ENCODE peak calls at places on chromosomes 5 and 9, in ten cellular contexts. K, N, Q, E, C, A, M, B, W and F are unnamed samples.

GRCh38 chr9:125126019-125126746 is 17.1 kb downstream of the SCAI start:
- DNase-seq in B (peak; percentile 73), N (peak; percentile 57), E (peak; percentile 99), K (peak; percentile 77), C (no peak), M (peak; percentile 98), W (peak; percentile 69), A (peak; percentile 79), Q (peak; percentile 97), F (peak; percentile 38)

GRCh38 chr9:78745996-78746395 is 449.1 kb downstream of the PSAT1 start:
- DNase-seq in W (peak; percentile 19), K (no peak), C (no peak), Q (no peak), A (no peak), N (no peak), M (no peak), B (no peak), E (peak; percentile 34), F (no peak)

GRCh38 chr9:75798484-75798883 is 92.0 kb upstream of the PCSK5 start:
- DNase-seq in E (no peak), K (no peak), C (no peak), Q (no peak), N (no peak), B (no peak), M (no peak), W (no peak), A (no peak), F (no peak)

GRCh38 chr5:135308245-135308644 is 90.8 kb downstream of the MACROH2A1 start:
- DNase-seq in A (no peak), C (no peak), N (no peak), Q (peak; percentile 20), K (no peak), M (peak; percentile 71), E (peak; percentile 65), W (peak; percentile 73), B (peak; percentile 8), F (no peak)

GRCh38 chr5:55406292-55406691 is 98.5 kb downstream of the MTREX start:
- DNase-seq in A (no peak), E (no peak), W (no peak), K (no peak), N (no peak), C (no peak), M (no peak), B (no peak), Q (no peak), F (no peak)

GRCh38 chr9:76999261-76999660 is 20.2 kb upstream of the FOXB2 start:
- DNase-seq in M (no peak), Q (no peak), B (no peak), E (no peak), C (no peak), K (no peak), N (no peak), A (no peak), W (no peak), F (no peak)

GRCh38 chr5:112757468-112758208 is 20.0 kb downstream of the APC start:
- DNase-seq in W (peak; percentile 79), K (no peak), B (peak; percentile 68), C (no peak), E (peak; percentile 80), N (peak; percentile 30), Q (no peak), M (peak; percentile 58), A (no peak), F (no peak)

GRCh38 chr9:87564111-87564510 is 66.4 kb downstream of the DAPK1 start:
- DNase-seq in C (no peak), B (no peak), W (no peak), M (no peak), A (no peak), N (peak; percentile 47), K (no peak), E (no peak), Q (no peak), F (no peak)

GRCh38 chr5:16897284-16897704 is 38.8 kb downstream of the MYO10 start:
- DNase-seq in C (no peak), E (peak; percentile 30), Q (peak; percentile 70), W (peak; percentile 97), B (peak; percentile 64), A (no peak), K (no peak), M (no peak), N (no peak), F (no peak)

GRCh38 chr5:74034738-74035137 is 408.7 kb downstream of the ARHGEF28 start:
- DNase-seq in C (no peak), E (peak; percentile 32), B (no peak), Q (peak; percentile 82), N (no peak), W (peak; percentile 71), M (peak; percentile 70), A (peak; percentile 56), K (no peak), F (no peak)

GRCh38 chr5:53984987-53985386 is 325.4 kb downstream of the ARL15 start:
- DNase-seq in K (no peak), M (no peak), N (no peak), B (no peak), Q (no peak), C (no peak), W (no peak), A (no peak), E (no peak), F (no peak)

GRCh38 chr5:56055287-56055686 is 60.5 kb upstream of the IL6ST start:
- DNase-seq in A (no peak), M (no peak), C (no peak), W (no peak), Q (no peak), B (no peak), K (no peak), E (no peak), N (no peak), F (no peak)

GRCh38 chr5:61394078-61394701 is 62.1 kb downstream of the ZSWIM6 start:
- DNase-seq in Q (no peak), C (no peak), N (no peak), M (no peak), B (no peak), E (peak; percentile 42), A (no peak), K (no peak), W (no peak), F (no peak)

GRCh38 chr5:43396762-43397304 is 15.4 kb downstream of the CCL28 start:
- DNase-seq in Q (no peak), W (peak; percentile 78), E (peak; percentile 30), B (peak; percentile 22), N (peak; percentile 80), C (no peak), A (no peak), K (peak; percentile 59), M (no peak), F (peak; percentile 67)

GRCh38 chr5:78565395-78565794 is 83.2 kb downstream of the LHFPL2 start:
- DNase-seq in B (no peak), Q (no peak), E (no peak), W (no peak), C (no peak), K (no peak), A (no peak), N (no peak), M (no peak), F (no peak)
- TF ChIP-seq CTCF in B (no peak), Q (no peak), E (no peak), W (no peak), C (no peak), K (no peak), A (no peak), N (no peak), M (no peak), F (no peak)

GRCh38 chr9:116589392-116590354 is 97.4 kb upstream of the TRIM32 start:
- DNase-seq in W (peak; percentile 76), C (peak; percentile 17), A (no peak), Q (peak; percentile 78), M (peak; percentile 84), B (peak; percentile 34), K (no peak), E (peak; percentile 67), N (peak; percentile 36), F (no peak)
- TF ChIP-seq CTCF in W (peak; percentile 81), C (peak; percentile 46), A (peak; percentile 44), Q (peak; percentile 76), M (peak; percentile 96), B (peak; percentile 49), K (peak; percentile 14), E (peak; percentile 63), N (peak; percentile 44), F (no peak)

GRCh38 chr9:114614373-114614772 is 3.3 kb downstream of the TMEM268 start:
- DNase-seq in A (no peak), E (no peak), C (no peak), B (no peak), N (no peak), W (no peak), M (no peak), K (no peak), Q (no peak), F (no peak)
- TF ChIP-seq CTCF in A (no peak), E (no peak), C (no peak), B (no peak), N (no peak), W (no peak), M (peak; percentile 25), K (no peak), Q (peak; percentile 11), F (no peak)

GRCh38 chr9:33926746-33927485 is 110.0 kb downstream of the UBE2R2 start:
- DNase-seq in N (no peak), C (no peak), B (no peak), K (no peak), M (no peak), W (no peak), E (no peak), A (no peak), Q (no peak), F (no peak)

GRCh38 chr9:33927694-33928093 is 110.7 kb downstream of the UBE2R2 start:
- DNase-seq in E (no peak), W (no peak), C (no peak), K (no peak), N (no peak), M (no peak), A (no peak), B (no peak), Q (no peak), F (no peak)

GRCh38 chr9:33923998-33924701 is 107.2 kb downstream of the UBE2R2 start:
- DNase-seq in B (no peak), E (no peak), W (no peak), A (no peak), K (no peak), C (no peak), M (no peak), N (no peak), Q (no peak), F (no peak)

GRCh38 chr9:33923079-33923478 is 106.1 kb downstream of the UBE2R2 start:
- DNase-seq in W (no peak), C (no peak), E (no peak), K (no peak), A (no peak), N (no peak), Q (no peak), B (no peak), M (no peak), F (no peak)

DNA sequence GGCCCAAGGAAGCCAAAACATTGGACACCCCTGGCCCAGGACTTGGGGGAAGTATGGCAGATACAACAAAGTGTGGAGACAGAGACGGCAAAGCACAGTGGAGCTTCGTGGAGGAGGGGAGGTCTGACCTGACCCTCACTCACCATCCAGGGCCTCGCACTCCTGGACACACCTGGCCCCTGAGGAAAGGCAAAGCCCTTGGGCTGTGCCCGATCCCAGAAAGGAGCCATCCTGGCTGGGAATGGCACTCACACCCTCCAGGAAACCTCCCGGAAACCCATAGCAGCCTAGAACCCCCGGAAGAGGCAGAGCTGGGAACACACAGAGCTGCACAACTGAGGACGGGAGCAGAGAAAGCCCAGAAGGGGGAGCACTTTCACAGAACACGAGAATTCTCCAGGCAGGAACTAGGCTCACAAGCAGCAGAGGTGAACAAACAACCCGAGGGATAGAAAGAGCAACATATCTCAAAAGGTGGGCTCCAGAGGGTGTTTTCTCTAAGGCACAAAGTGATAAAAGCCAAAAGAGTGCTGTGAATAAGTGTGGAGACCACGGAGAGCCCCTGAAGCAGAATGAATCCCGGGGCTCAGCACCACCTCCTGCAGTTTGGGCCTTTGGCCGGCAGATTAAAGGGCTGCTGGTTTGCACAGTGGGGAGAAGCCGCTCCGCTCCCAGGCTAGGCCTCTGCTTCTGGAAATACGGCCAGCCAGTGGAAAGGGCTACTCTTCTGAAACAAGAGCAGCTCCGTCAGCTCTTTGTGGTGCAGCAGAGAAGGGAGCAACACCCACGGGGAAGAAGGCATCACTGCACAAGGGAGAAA is 108.2 kb downstream of the UBE2R2 start:
- DNase-seq in W (peak; percentile 57), E (peak; percentile 62), B (peak; percentile 68), N (peak; percentile 61), Q (peak; percentile 66), K (no peak), M (peak; percentile 60), A (peak; percentile 14), C (peak; percentile 45), F (no peak)
- TF ChIP-seq CTCF in W (peak; percentile 66), E (peak; percentile 74), B (peak; percentile 63), N (peak; percentile 56), Q (peak; percentile 81), K (no peak), M (peak; percentile 80), A (peak; percentile 67), C (peak; percentile 49), F (no peak)